ENCODE peak calls at places on chromosomes 1 and 21, in seven cellular contexts. One of them, this sample, is unnamed.

GRCh38 chr1:31725134-31725533 is 21.3 kb upstream of the COL16A1 start:
- DNase-seq in hypothalamus: no peak
- DNase-seq in stimulated activated CD4-positive, alpha-beta T cell treated with anti-CD3 and anti-CD28 coated beads, Interleukin-1b, Interleukin-23, amount 100 ng/mL, for 4 hours: no peak
- DNase-seq in H9: no peak
- DNase-seq in epithelial cell of esophagus: no peak
- DNase-seq in mammary epithelial cell: no peak
- DNase-seq in BJ: no peak
- DNase-seq in this sample: no peak

GRCh38 chr1:229147086-229147485 is 123.8 kb upstream of the RAB4A start:
- DNase-seq in hypothalamus: no peak
- DNase-seq in stimulated activated CD4-positive, alpha-beta T cell treated with anti-CD3 and anti-CD28 coated beads, Interleukin-1b, Interleukin-23, amount 100 ng/mL, for 4 hours: no peak
- DNase-seq in H9: no peak
- DNase-seq in epithelial cell of esophagus: peak
- DNase-seq in mammary epithelial cell: peak
- DNase-seq in BJ: no peak
- DNase-seq in this sample: no peak

GRCh38 chr1:186564558-186564957 is 103.6 kb upstream of the PDC start:
- DNase-seq in hypothalamus: no peak
- DNase-seq in stimulated activated CD4-positive, alpha-beta T cell treated with anti-CD3 and anti-CD28 coated beads, Interleukin-1b, Interleukin-23, amount 100 ng/mL, for 4 hours: no peak
- DNase-seq in H9: no peak
- DNase-seq in epithelial cell of esophagus: no peak
- DNase-seq in mammary epithelial cell: no peak
- DNase-seq in BJ: no peak
- DNase-seq in this sample: no peak

GRCh38 chr1:8197493-8198282 is 120.2 kb upstream of the SLC45A1 start:
- DNase-seq in hypothalamus: no peak
- DNase-seq in stimulated activated CD4-positive, alpha-beta T cell treated with anti-CD3 and anti-CD28 coated beads, Interleukin-1b, Interleukin-23, amount 100 ng/mL, for 4 hours: no peak
- DNase-seq in H9: no peak
- DNase-seq in epithelial cell of esophagus: peak
- DNase-seq in mammary epithelial cell: peak
- DNase-seq in BJ: peak
- DNase-seq in this sample: no peak

GRCh38 chr1:62585481-62586155 is 11.7 kb upstream of the ANGPTL3 start:
- DNase-seq in hypothalamus: no peak
- DNase-seq in stimulated activated CD4-positive, alpha-beta T cell treated with anti-CD3 and anti-CD28 coated beads, Interleukin-1b, Interleukin-23, amount 100 ng/mL, for 4 hours: no peak
- DNase-seq in H9: no peak
- DNase-seq in epithelial cell of esophagus: no peak
- DNase-seq in mammary epithelial cell: no peak
- DNase-seq in BJ: no peak
- DNase-seq in this sample: no peak

GRCh38 chr1:25758466-25759070 is 41.4 kb upstream of the SELENON start:
- DNase-seq in hypothalamus: no peak
- DNase-seq in stimulated activated CD4-positive, alpha-beta T cell treated with anti-CD3 and anti-CD28 coated beads, Interleukin-1b, Interleukin-23, amount 100 ng/mL, for 4 hours: no peak
- DNase-seq in H9: no peak
- DNase-seq in epithelial cell of esophagus: no peak
- DNase-seq in mammary epithelial cell: no peak
- DNase-seq in BJ: no peak
- DNase-seq in this sample: no peak

GRCh38 chr1:228142616-228143203 is 2.6 kb downstream of the GUK1 start:
- DNase-seq in hypothalamus: no peak
- DNase-seq in stimulated activated CD4-positive, alpha-beta T cell treated with anti-CD3 and anti-CD28 coated beads, Interleukin-1b, Interleukin-23, amount 100 ng/mL, for 4 hours: no peak
- DNase-seq in H9: no peak
- DNase-seq in epithelial cell of esophagus: no peak
- DNase-seq in mammary epithelial cell: no peak
- DNase-seq in BJ: no peak
- DNase-seq in this sample: no peak

GRCh38 chr1:85374160-85374559 is 90.8 kb downstream of the DDAH1 start:
- DNase-seq in hypothalamus: no peak
- DNase-seq in stimulated activated CD4-positive, alpha-beta T cell treated with anti-CD3 and anti-CD28 coated beads, Interleukin-1b, Interleukin-23, amount 100 ng/mL, for 4 hours: no peak
- DNase-seq in H9: no peak
- DNase-seq in epithelial cell of esophagus: peak
- DNase-seq in mammary epithelial cell: peak
- DNase-seq in BJ: peak
- DNase-seq in this sample: no peak

GRCh38 chr21:33388188-33388587 is 15.0 kb upstream of the IFNGR2 start:
- DNase-seq in hypothalamus: no peak
- DNase-seq in stimulated activated CD4-positive, alpha-beta T cell treated with anti-CD3 and anti-CD28 coated beads, Interleukin-1b, Interleukin-23, amount 100 ng/mL, for 4 hours: no peak
- DNase-seq in H9: no peak
- DNase-seq in epithelial cell of esophagus: no peak
- DNase-seq in mammary epithelial cell: no peak
- DNase-seq in BJ: no peak
- DNase-seq in this sample: no peak

GRCh38 chr1:25072461-25072860 is 142.4 kb upstream of the RUNX3 start:
- DNase-seq in hypothalamus: no peak
- DNase-seq in stimulated activated CD4-positive, alpha-beta T cell treated with anti-CD3 and anti-CD28 coated beads, Interleukin-1b, Interleukin-23, amount 100 ng/mL, for 4 hours: no peak
- DNase-seq in H9: no peak
- DNase-seq in epithelial cell of esophagus: no peak
- DNase-seq in mammary epithelial cell: no peak
- DNase-seq in BJ: no peak
- DNase-seq in this sample: no peak

GRCh38 chr1:79369091-79369490 is 362.6 kb upstream of the ADGRL4 start:
- DNase-seq in hypothalamus: no peak
- DNase-seq in stimulated activated CD4-positive, alpha-beta T cell treated with anti-CD3 and anti-CD28 coated beads, Interleukin-1b, Interleukin-23, amount 100 ng/mL, for 4 hours: no peak
- DNase-seq in H9: no peak
- DNase-seq in epithelial cell of esophagus: no peak
- DNase-seq in mammary epithelial cell: no peak
- DNase-seq in BJ: no peak
- DNase-seq in this sample: no peak

GRCh38 chr1:242056988-242057744 is 58.3 kb upstream of the MAP1LC3C start:
- DNase-seq in hypothalamus: no peak
- DNase-seq in stimulated activated CD4-positive, alpha-beta T cell treated with anti-CD3 and anti-CD28 coated beads, Interleukin-1b, Interleukin-23, amount 100 ng/mL, for 4 hours: no peak
- DNase-seq in H9: no peak
- DNase-seq in epithelial cell of esophagus: no peak
- DNase-seq in mammary epithelial cell: no peak
- DNase-seq in BJ: no peak
- DNase-seq in this sample: no peak

GRCh38 chr1:44747878-44748277 is 8.2 kb downstream of the KIF2C start:
- DNase-seq in hypothalamus: no peak
- DNase-seq in stimulated activated CD4-positive, alpha-beta T cell treated with anti-CD3 and anti-CD28 coated beads, Interleukin-1b, Interleukin-23, amount 100 ng/mL, for 4 hours: no peak
- DNase-seq in H9: no peak
- DNase-seq in epithelial cell of esophagus: no peak
- DNase-seq in mammary epithelial cell: no peak
- DNase-seq in BJ: no peak
- DNase-seq in this sample: no peak

GRCh38 chr1:203326830-203327683 is 21.7 kb downstream of the BTG2 start:
- DNase-seq in hypothalamus: peak
- DNase-seq in stimulated activated CD4-positive, alpha-beta T cell treated with anti-CD3 and anti-CD28 coated beads, Interleukin-1b, Interleukin-23, amount 100 ng/mL, for 4 hours: peak
- DNase-seq in H9: peak
- DNase-seq in epithelial cell of esophagus: peak
- DNase-seq in mammary epithelial cell: peak
- DNase-seq in BJ: no peak
- DNase-seq in this sample: peak

GRCh38 chr1:47776554-47777156 is 220.5 kb downstream of the TRABD2B start:
- DNase-seq in hypothalamus: no peak
- DNase-seq in stimulated activated CD4-positive, alpha-beta T cell treated with anti-CD3 and anti-CD28 coated beads, Interleukin-1b, Interleukin-23, amount 100 ng/mL, for 4 hours: no peak
- DNase-seq in H9: peak
- DNase-seq in epithelial cell of esophagus: no peak
- DNase-seq in mammary epithelial cell: no peak
- DNase-seq in BJ: no peak
- DNase-seq in this sample: no peak

GRCh38 chr1:59601032-59601431 is 213.7 kb upstream of the HOOK1 start:
- DNase-seq in hypothalamus: no peak
- DNase-seq in stimulated activated CD4-positive, alpha-beta T cell treated with anti-CD3 and anti-CD28 coated beads, Interleukin-1b, Interleukin-23, amount 100 ng/mL, for 4 hours: no peak
- DNase-seq in H9: peak
- DNase-seq in epithelial cell of esophagus: no peak
- DNase-seq in mammary epithelial cell: peak
- DNase-seq in BJ: no peak
- DNase-seq in this sample: no peak

GRCh38 chr21:17003221-17003620 is 509.6 kb upstream of the CXADR start:
- DNase-seq in hypothalamus: no peak
- DNase-seq in stimulated activated CD4-positive, alpha-beta T cell treated with anti-CD3 and anti-CD28 coated beads, Interleukin-1b, Interleukin-23, amount 100 ng/mL, for 4 hours: no peak
- DNase-seq in H9: no peak
- DNase-seq in epithelial cell of esophagus: peak
- DNase-seq in mammary epithelial cell: no peak
- DNase-seq in BJ: peak
- DNase-seq in this sample: no peak

GRCh38 chr1:81126989-81127571 is 673.7 kb upstream of the ADGRL2 start:
- DNase-seq in hypothalamus: no peak
- DNase-seq in stimulated activated CD4-positive, alpha-beta T cell treated with anti-CD3 and anti-CD28 coated beads, Interleukin-1b, Interleukin-23, amount 100 ng/mL, for 4 hours: no peak
- DNase-seq in H9: no peak
- DNase-seq in epithelial cell of esophagus: peak
- DNase-seq in mammary epithelial cell: no peak
- DNase-seq in BJ: no peak
- DNase-seq in this sample: no peak

GRCh38 chr1:159829822-159830455 is 3.3 kb downstream of the SLAMF8 start:
- DNase-seq in hypothalamus: no peak
- DNase-seq in stimulated activated CD4-positive, alpha-beta T cell treated with anti-CD3 and anti-CD28 coated beads, Interleukin-1b, Interleukin-23, amount 100 ng/mL, for 4 hours: no peak
- DNase-seq in H9: no peak
- DNase-seq in epithelial cell of esophagus: no peak
- DNase-seq in mammary epithelial cell: no peak
- DNase-seq in BJ: no peak
- DNase-seq in this sample: no peak

GRCh38 chr1:23613191-23614126 is 54.2 kb upstream of the ID3 start:
- DNase-seq in hypothalamus: no peak
- DNase-seq in stimulated activated CD4-positive, alpha-beta T cell treated with anti-CD3 and anti-CD28 coated beads, Interleukin-1b, Interleukin-23, amount 100 ng/mL, for 4 hours: no peak
- DNase-seq in H9: no peak
- DNase-seq in epithelial cell of esophagus: no peak
- DNase-seq in mammary epithelial cell: no peak
- DNase-seq in BJ: no peak
- DNase-seq in this sample: no peak

GRCh38 chr1:152388889-152389288 is 25.2 kb downstream of the CRNN start:
- DNase-seq in hypothalamus: no peak
- DNase-seq in stimulated activated CD4-positive, alpha-beta T cell treated with anti-CD3 and anti-CD28 coated beads, Interleukin-1b, Interleukin-23, amount 100 ng/mL, for 4 hours: no peak
- DNase-seq in H9: no peak
- DNase-seq in epithelial cell of esophagus: no peak
- DNase-seq in mammary epithelial cell: no peak
- DNase-seq in BJ: no peak
- DNase-seq in this sample: no peak

GRCh38 chr1:41936107-41936506 is 17.4 kb upstream of the HIVEP3 start:
- DNase-seq in hypothalamus: no peak
- DNase-seq in stimulated activated CD4-positive, alpha-beta T cell treated with anti-CD3 and anti-CD28 coated beads, Interleukin-1b, Interleukin-23, amount 100 ng/mL, for 4 hours: no peak
- DNase-seq in H9: no peak
- DNase-seq in epithelial cell of esophagus: peak
- DNase-seq in mammary epithelial cell: peak
- DNase-seq in BJ: no peak
- DNase-seq in this sample: no peak

GRCh38 chr1:77796695-77797405 is 17.4 kb downstream of the MIGA1 start:
- DNase-seq in hypothalamus: no peak
- DNase-seq in stimulated activated CD4-positive, alpha-beta T cell treated with anti-CD3 and anti-CD28 coated beads, Interleukin-1b, Interleukin-23, amount 100 ng/mL, for 4 hours: no peak
- DNase-seq in H9: no peak
- DNase-seq in epithelial cell of esophagus: no peak
- DNase-seq in mammary epithelial cell: peak
- DNase-seq in BJ: no peak
- DNase-seq in this sample: peak

GRCh38 chr1:18320051-18320450 is 160.7 kb upstream of the KLHDC7A start:
- DNase-seq in hypothalamus: no peak
- DNase-seq in stimulated activated CD4-positive, alpha-beta T cell treated with anti-CD3 and anti-CD28 coated beads, Interleukin-1b, Interleukin-23, amount 100 ng/mL, for 4 hours: no peak
- DNase-seq in H9: no peak
- DNase-seq in epithelial cell of esophagus: no peak
- DNase-seq in mammary epithelial cell: no peak
- DNase-seq in BJ: no peak
- DNase-seq in this sample: no peak